ENCODE peak calls at places on chromosomes 16 and 17, in eight cellular contexts. Q is tibial nerve; C is pancreas; S is bronchial epithelial cell; F is neural progenitor cell; K is CD4-positive, alpha-beta T cell; J is colonic mucosa; G is choroid plexus epithelial cell. U is an unnamed sample.
A peak's percentile ranks its signal among the peaks of the same experiment; 100 is the strongest.

GRCh38 chr17:47850373-47850691 is 631 bp downstream of the SP6 start:
- DNase-seq in J (no peak), K (no peak), C (no peak), F (no peak), S (no peak), G (no peak), Q (no peak), U (no peak)

GRCh38 chr17:44751806-44752205 is 7.0 kb upstream of the ADAM11 start:
- DNase-seq in J (no peak), S (no peak), C (no peak), K (no peak), G (no peak), Q (no peak), F (no peak), U (no peak)

GRCh38 chr17:7515912-7516610 is 31.9 kb downstream of the POLR2A start:
- DNase-seq in Q (no peak), F (no peak), K (no peak), C (no peak), S (no peak), J (peak; percentile 74), G (no peak), U (no peak)

GRCh38 chr17:6713130-6713917 is at the start of gene SLC13A5:
- DNase-seq in F (peak; percentile 93), K (no peak), S (peak; percentile 4), Q (no peak), C (no peak), G (peak; percentile 15), J (no peak), U (no peak)

GRCh38 chr16:19555938-19556778 is 655 bp downstream of the VPS35L start:
- DNase-seq in J (peak; percentile 29), C (peak; percentile 34), K (no peak), Q (no peak), S (peak; percentile 24), G (peak; percentile 37), F (peak; percentile 88), U (no peak)

GRCh38 chr16:22092143-22092933 is at the start of gene VWA3A:
- DNase-seq in G (peak; percentile 72), K (no peak), S (peak; percentile 17), C (peak; percentile 28), Q (no peak), F (peak; percentile 74), J (no peak), U (no peak)

GRCh38 chr17:79970576-79971068 is 65.0 kb downstream of the TBC1D16 start:
- DNase-seq in J (peak; percentile 74), C (no peak), K (peak; percentile 41), F (peak; percentile 88), S (no peak), G (peak; percentile 69), Q (no peak), U (no peak)

GRCh38 chr17:83100853-83101391 is 21.5 kb downstream of the METRNL start:
- DNase-seq in G (no peak), F (no peak), J (no peak), S (no peak), K (no peak), Q (no peak), C (no peak), U (no peak)

GRCh38 chr17:81119223-81120148 is 45.8 kb upstream of the PVALEF start:
- DNase-seq in F (peak; percentile 95), J (peak; percentile 81), C (peak; percentile 67), G (peak; percentile 92), Q (peak; percentile 83), K (peak; percentile 70), S (peak; percentile 74), U (peak; percentile 93)

GRCh38 chr16:68492151-68492500 is 43.8 kb upstream of the SMPD3 start:
- DNase-seq in Q (no peak), F (no peak), S (no peak), G (no peak), C (no peak), K (no peak), J (no peak), U (no peak)

GRCh38 chr16:53865492-53865863 is 161.5 kb downstream of the FTO start:
- DNase-seq in C (no peak), J (no peak), S (peak; percentile 89), Q (no peak), K (no peak), G (peak; percentile 60), F (no peak), U (no peak)

GRCh38 chr17:13587487-13588338 is 14.0 kb downstream of the HS3ST3A1 start:
- DNase-seq in J (no peak), Q (no peak), G (no peak), C (no peak), K (no peak), S (no peak), F (no peak), U (no peak)

GRCh38 chr16:73878616-73879015 is 418.0 kb upstream of the PSMD7 start:
- DNase-seq in S (peak; percentile 76), G (peak; percentile 88), F (peak; percentile 27), Q (no peak), C (no peak), K (no peak), J (no peak), U (no peak)

GRCh38 chr17:72838581-72838980 is 253.9 kb downstream of the SLC39A11 start:
- DNase-seq in S (no peak), K (no peak), J (no peak), F (no peak), C (no peak), Q (no peak), G (no peak), U (no peak)

GRCh38 chr17:50056217-50056960 is 479 bp downstream of the ITGA3 start:
- DNase-seq in G (peak; percentile 78), K (peak; percentile 50), J (peak; percentile 70), S (no peak), C (peak; percentile 82), F (peak; percentile 93), Q (no peak), U (no peak)
- TF ChIP-seq CTCF in G (peak; percentile 66), K (peak; percentile 56), J (no peak), S (peak; percentile 55), C (no peak), F (peak; percentile 58), Q (no peak), U (no peak)

GRCh38 chr17:67243284-67243683 is 1.7 kb downstream of the HELZ start:
- DNase-seq in K (no peak), G (no peak), J (no peak), Q (no peak), S (no peak), C (no peak), F (no peak), U (no peak)
- TF ChIP-seq CTCF in K (no peak), G (no peak), J (no peak), Q (no peak), S (no peak), C (no peak), F (no peak), U (no peak)

DNA sequence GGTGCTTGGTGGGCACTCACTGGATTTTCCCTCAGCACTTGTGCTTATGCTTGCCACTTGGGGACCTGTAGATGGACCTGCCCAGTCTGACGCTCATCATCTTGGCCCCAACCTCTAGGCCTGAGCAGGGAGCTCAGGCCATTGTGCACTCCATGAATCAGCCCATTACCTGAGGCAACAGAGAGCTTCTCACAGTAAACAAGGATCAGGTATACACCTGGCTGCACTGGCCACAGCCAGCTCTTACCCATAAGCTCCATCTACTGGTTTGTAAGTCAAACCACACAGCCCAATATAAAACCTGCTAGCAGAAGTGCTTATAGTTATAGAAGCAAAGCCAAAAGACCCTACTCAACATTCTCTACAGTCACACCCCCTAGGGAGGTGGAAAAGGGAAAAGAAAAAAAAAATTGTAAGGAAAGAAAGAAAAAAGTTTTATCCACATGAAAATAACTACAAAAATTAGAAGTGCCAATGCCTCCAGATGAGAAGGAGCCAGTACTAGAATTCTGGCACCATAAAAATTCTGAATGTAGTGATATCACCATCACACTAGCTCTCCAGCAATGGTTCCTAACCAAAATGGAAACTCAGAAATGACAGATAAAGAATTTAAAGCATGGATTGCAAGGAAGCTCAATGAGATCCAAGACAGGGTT is 87.8 kb upstream of the CDH5 start:
- DNase-seq in F (no peak), J (no peak), C (no peak), K (no peak), S (peak; percentile 96), Q (no peak), G (no peak), U (no peak)
- TF ChIP-seq CTCF in F (peak; percentile 22), J (no peak), C (no peak), K (no peak), S (peak; percentile 81), Q (no peak), G (peak; percentile 43), U (no peak)

DNA sequence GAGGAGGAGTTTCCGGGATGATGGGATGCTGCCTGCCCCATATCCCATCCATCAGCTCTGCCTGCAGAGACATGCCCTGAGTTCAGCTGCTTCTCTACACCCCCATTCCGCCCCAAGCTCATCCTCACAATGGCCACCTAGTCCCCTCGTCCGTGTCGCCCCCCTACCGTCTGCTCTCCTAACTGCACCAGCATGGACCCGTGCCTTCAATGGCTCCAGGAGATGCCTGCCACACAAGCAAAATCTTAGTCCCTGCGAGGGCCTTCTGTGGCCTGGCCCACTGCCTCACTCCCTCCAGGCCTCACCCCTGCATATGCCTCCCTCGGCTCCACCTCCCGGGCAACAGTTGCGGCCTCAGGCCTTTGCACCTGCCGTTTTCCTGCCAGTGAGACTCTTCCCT is 1.8 kb upstream of the TELO2 start:
- DNase-seq in C (no peak), S (no peak), K (no peak), J (no peak), Q (no peak), G (no peak), F (no peak), U (no peak)
- TF ChIP-seq CTCF in C (no peak), S (no peak), K (no peak), J (no peak), Q (no peak), G (no peak), F (no peak), U (no peak)

GRCh38 chr17:16406742-16407674 is 8.4 kb upstream of the TRPV2 start:
- DNase-seq in J (no peak), S (no peak), F (peak; percentile 89), Q (no peak), G (no peak), K (no peak), C (no peak), U (no peak)
- TF ChIP-seq CTCF in J (no peak), S (no peak), F (peak; percentile 50), Q (no peak), G (no peak), K (no peak), C (no peak), U (no peak)

DNA sequence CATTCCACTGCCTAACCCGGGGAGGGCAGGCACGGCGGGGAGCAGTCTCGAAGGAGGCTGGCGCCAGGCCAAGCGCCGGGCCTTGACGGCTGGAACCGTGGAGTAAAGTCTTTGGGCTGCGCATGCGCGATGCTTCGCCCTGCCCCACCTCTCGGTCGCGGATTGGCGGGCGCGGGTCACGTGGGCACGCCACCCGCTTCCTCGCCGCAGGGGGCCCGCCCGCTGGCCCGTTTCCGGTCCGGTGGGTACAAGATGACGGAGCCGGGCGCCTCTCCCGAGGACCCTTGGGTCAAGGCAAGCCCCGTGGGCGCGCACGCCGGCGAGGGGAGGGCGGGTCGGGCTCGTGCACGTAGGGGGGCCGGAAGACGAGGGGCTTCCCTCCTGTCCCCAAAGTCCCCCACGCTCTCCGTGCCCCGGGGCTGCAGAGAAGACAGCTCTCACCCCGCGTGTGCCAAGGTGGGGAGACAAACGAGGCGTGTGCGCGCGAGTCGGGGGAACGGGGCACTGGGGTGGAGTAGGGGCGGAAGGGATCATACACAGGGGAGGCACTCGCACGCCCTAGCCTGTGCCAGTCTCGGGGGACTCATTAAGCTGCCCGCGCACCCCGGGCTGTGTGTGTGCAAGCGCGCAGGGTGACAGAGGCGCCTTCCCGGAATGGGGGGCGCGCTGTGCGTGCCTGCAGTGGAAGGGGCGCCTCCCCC is at the start of gene MLX:
- DNase-seq in C (peak; percentile 95), G (peak; percentile 92), J (peak; percentile 95), S (peak; percentile 69), Q (peak; percentile 88), F (peak; percentile 97), K (peak; percentile 92), U (peak; percentile 94)
- TF ChIP-seq CTCF in C (no peak), G (no peak), J (no peak), S (no peak), Q (peak; percentile 35), F (peak; percentile 12), K (no peak), U (no peak)

U was measured in natural killer cell.